ENCODE peak calls at places on chromosome 1, in ten cellular contexts. M is mesendoderm; R is HEK293T; Z is T-cell; N is astrocyte; Q is testis; B is right atrium auricular region; W is stimulated activated naive CD4-positive, alpha-beta T cell; C is B cell; U is ACHN. F is an unnamed sample.

GRCh38 chr1:227234998-227235405 is 83.3 kb downstream of the CDC42BPA start:
- DNase-seq in M (peak), R (peak), Z (no peak), N (peak), Q (peak), B (no peak), W (no peak), C (no peak), U (peak), F (peak)

GRCh38 chr1:47781171-47781959 is 215.8 kb downstream of the TRABD2B start:
- DNase-seq in M (no peak), R (no peak), Z (no peak), N (no peak), Q (peak), B (no peak), W (no peak), C (no peak), U (no peak), F (no peak)

GRCh38 chr1:160118928-160119327 is 3.4 kb downstream of the ATP1A2 start:
- DNase-seq in M (no peak), R (no peak), Z (no peak), N (no peak), Q (no peak), B (no peak), W (no peak), C (no peak), U (no peak), F (no peak)

GRCh38 chr1:78440381-78440793 is 50.4 kb upstream of the PTGFR start:
- DNase-seq in M (no peak), R (no peak), Z (no peak), N (peak), Q (no peak), B (no peak), W (no peak), C (no peak), U (peak), F (peak)

GRCh38 chr1:207429963-207430362 is 24.2 kb upstream of the CR2 start:
- DNase-seq in M (no peak), R (no peak), Z (no peak), N (no peak), Q (no peak), B (no peak), W (no peak), C (no peak), U (no peak), F (no peak)

GRCh38 chr1:220370041-220370700 is 97.9 kb upstream of the RAB3GAP2 start:
- DNase-seq in M (peak), R (peak), Z (no peak), N (peak), Q (no peak), B (no peak), W (no peak), C (no peak), U (no peak), F (peak)

GRCh38 chr1:231636157-231636556 is 9.6 kb downstream of the DISC1 start:
- DNase-seq in M (peak), R (no peak), Z (no peak), N (peak), Q (no peak), B (no peak), W (no peak), C (no peak), U (peak), F (peak)

GRCh38 chr1:171877711-171878110 is 36.4 kb downstream of the DNM3 start:
- DNase-seq in M (no peak), R (no peak), Z (no peak), N (peak), Q (no peak), B (no peak), W (no peak), C (no peak), U (no peak), F (no peak)

GRCh38 chr1:151197863-151198253 is 494 bp upstream of the PIP5K1A start:
- DNase-seq in M (no peak), R (no peak), Z (no peak), N (no peak), Q (no peak), B (no peak), W (no peak), C (no peak), U (no peak), F (no peak)

GRCh38 chr1:103561612-103562395 is 9.6 kb upstream of the AMY2B start:
- DNase-seq in M (no peak), R (no peak), Z (no peak), N (no peak), Q (no peak), B (no peak), W (no peak), C (no peak), U (no peak), F (no peak)

GRCh38 chr1:244077473-244078220 is 26.6 kb downstream of the ZBTB18 start:
- DNase-seq in M (no peak), R (no peak), Z (no peak), N (peak), Q (peak), B (peak), W (no peak), C (peak), U (no peak), F (no peak)

F was measured in ELR.